ENCODE peak calls at places on chromosomes 1 and 21, in eight cellular contexts. O is GM12878, V is ascending aorta, B is psoas muscle, W is GM23248, T is ovary, Q is A549, Y is heart right ventricle. A is an unnamed sample.

GRCh38 chr21:42366292-42367010 is at the start of gene TFF1:
- DNase-seq in B (no peak), Q (peak), V (no peak), Y (no peak), O (no peak), T (no peak), W (peak), A (no peak)

GRCh38 chr1:233412812-233413211 is 85.3 kb downstream of the MAP3K21 start:
- DNase-seq in W (peak), V (no peak), Q (no peak), O (no peak), B (no peak), T (no peak), Y (no peak), A (no peak)

GRCh38 chr21:23968722-23969647 is 1638.3 kb downstream of the MRPL39 start:
- DNase-seq in Q (peak), V (no peak), O (peak), T (no peak), B (no peak), Y (no peak), W (peak), A (no peak)

GRCh38 chr1:156752843-156753486 is 1.5 kb upstream of the HDGF start:
- DNase-seq in Q (peak), Y (no peak), W (peak), O (no peak), B (no peak), T (no peak), V (no peak), A (no peak)

GRCh38 chr1:187091666-187092065 is 262.9 kb downstream of the PLA2G4A start:
- DNase-seq in O (no peak), Y (no peak), T (no peak), W (peak), B (no peak), V (no peak), Q (peak), A (no peak)

GRCh38 chr1:30366914-30367313 is 356.5 kb downstream of the MATN1 start:
- DNase-seq in B (no peak), Q (no peak), Y (no peak), V (no peak), W (no peak), O (no peak), T (no peak), A (peak)

GRCh38 chr1:24910751-24911650 is 19.1 kb downstream of the RUNX3 start:
- DNase-seq in T (no peak), B (peak), Y (no peak), W (no peak), V (peak), Q (peak), O (no peak), A (no peak)

GRCh38 chr1:77824083-77824482 is 44.6 kb downstream of the MIGA1 start:
- DNase-seq in W (peak), Y (no peak), B (no peak), Q (peak), O (no peak), V (no peak), T (no peak), A (peak)

GRCh38 chr1:31885851-31886250 is 52.3 kb downstream of the PTP4A2 start:
- DNase-seq in Y (no peak), B (no peak), V (no peak), O (no peak), Q (no peak), W (no peak), T (no peak), A (no peak)

GRCh38 chr21:37644666-37645065 is 271.6 kb downstream of the KCNJ6 start:
- DNase-seq in T (no peak), B (no peak), V (no peak), Q (no peak), W (no peak), Y (peak), O (no peak), A (no peak)

GRCh38 chr1:246162560-246162959 is 344.5 kb downstream of the SMYD3 start:
- DNase-seq in W (no peak), Y (no peak), B (no peak), Q (no peak), O (no peak), V (no peak), T (no peak), A (no peak)

GRCh38 chr1:88943221-88943620 is 49.2 kb downstream of the KYAT3 start:
- DNase-seq in W (no peak), Y (no peak), B (no peak), O (no peak), Q (no peak), T (no peak), V (no peak), A (no peak)

GRCh38 chr1:39633422-39633821 is 6.0 kb downstream of the HEYL start:
- DNase-seq in Y (no peak), B (no peak), O (no peak), W (no peak), T (no peak), V (no peak), Q (no peak), A (no peak)
- H3K27ac ChIP-seq in Y (peak), B (no peak), O (no peak), W (no peak), T (no peak), V (peak), Q (no peak), A (no peak)

GRCh38 chr21:38848187-38848609 is 42.5 kb downstream of the ETS2 start:
- DNase-seq in O (no peak), W (peak), V (no peak), T (no peak), Q (no peak), B (no peak), Y (peak), A (no peak)
- H3K27ac ChIP-seq in O (no peak), W (no peak), V (no peak), T (no peak), Q (peak), B (peak), Y (peak), A (no peak)

GRCh38 chr1:61049850-61050540 is 32.4 kb upstream of the NFIA start:
- DNase-seq in T (peak), W (peak), Y (peak), V (peak), Q (peak), B (peak), O (no peak), A (peak)
- H3K27ac ChIP-seq in T (peak), W (no peak), Y (peak), V (peak), Q (peak), B (peak), O (no peak), A (peak)

GRCh38 chr1:51235611-51236547 is at the start of gene RNF11:
- DNase-seq in V (peak), Q (peak), B (peak), Y (peak), W (peak), O (peak), T (peak), A (peak)

GRCh38 chr1:51237714-51238403 is 1.8 kb downstream of the RNF11 start:
- DNase-seq in V (no peak), O (no peak), Y (no peak), B (no peak), T (no peak), W (peak), Q (no peak), A (no peak)

GRCh38 chr1:51236548-51237312 is 657 bp downstream of the RNF11 start:
- DNase-seq in Y (peak), T (peak), W (peak), Q (no peak), B (peak), O (no peak), V (no peak), A (no peak)

GRCh38 chr1:51234721-51235425 is 1.2 kb upstream of the RNF11 start:
- DNase-seq in W (peak), Q (peak), B (peak), V (no peak), T (peak), Y (peak), O (peak), A (no peak)

DNA sequence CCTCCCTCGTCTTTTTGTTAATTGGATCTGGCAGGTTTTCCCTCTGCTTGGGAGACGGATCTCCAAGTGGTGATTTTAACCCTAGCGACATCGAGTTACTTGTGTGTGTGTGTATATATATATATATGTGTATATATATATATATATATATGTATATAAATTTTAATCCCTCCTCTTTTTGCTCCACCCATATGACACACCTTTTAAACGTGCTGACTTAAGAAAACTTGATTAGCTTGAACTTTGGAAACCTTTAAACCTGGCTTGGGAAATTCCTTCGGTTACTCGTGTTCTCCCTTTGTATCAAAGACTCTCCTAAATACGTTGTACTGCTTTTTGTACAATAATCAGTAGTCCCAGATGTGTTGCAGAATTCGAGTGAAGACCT is 1.2 kb downstream of the RNF11 start:
- DNase-seq in B (no peak), O (no peak), Q (no peak), T (no peak), W (no peak), V (no peak), Y (no peak), A (no peak)
- H3K27ac ChIP-seq in B (peak), O (no peak), Q (peak), T (peak), W (peak), V (peak), Y (peak), A (peak)

GRCh38 chr1:15417365-15417934 is 7.8 kb downstream of the EFHD2 start:
- DNase-seq in O (no peak), T (no peak), Y (no peak), W (peak), Q (peak), B (no peak), V (no peak), A (no peak)
- H3K27ac ChIP-seq in O (peak), T (no peak), Y (peak), W (no peak), Q (peak), B (peak), V (no peak), A (no peak)

DNA sequence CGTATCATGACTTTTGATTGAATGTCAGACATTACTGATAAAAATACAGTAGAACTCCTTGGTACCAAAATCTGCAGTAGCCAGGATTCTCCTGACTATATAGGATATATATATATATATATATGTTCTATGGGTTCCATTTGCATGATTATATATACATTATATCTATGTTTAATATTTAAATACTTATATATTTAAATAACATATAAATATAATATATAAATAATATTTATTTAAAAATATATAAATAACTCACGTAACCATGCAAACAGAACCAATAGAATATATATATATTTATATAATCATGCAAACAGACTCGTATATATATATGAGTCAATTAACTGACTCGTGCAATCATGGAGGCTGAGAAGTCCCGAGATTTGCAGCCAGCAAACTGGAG is 278.8 kb upstream of the PLXNA2 start:
- DNase-seq in V (no peak), Q (no peak), W (no peak), O (no peak), T (no peak), B (no peak), Y (no peak), A (no peak)
- H3K27ac ChIP-seq in V (no peak), Q (no peak), W (no peak), O (no peak), T (no peak), B (no peak), Y (no peak), A (no peak)

GRCh38 chr1:164703971-164704411 is 145.0 kb downstream of the PBX1 start:
- DNase-seq in Q (no peak), T (no peak), B (no peak), O (no peak), Y (no peak), W (no peak), V (no peak), A (no peak)
- H3K27ac ChIP-seq in Q (peak), T (no peak), B (peak), O (no peak), Y (no peak), W (no peak), V (no peak), A (no peak)

DNA sequence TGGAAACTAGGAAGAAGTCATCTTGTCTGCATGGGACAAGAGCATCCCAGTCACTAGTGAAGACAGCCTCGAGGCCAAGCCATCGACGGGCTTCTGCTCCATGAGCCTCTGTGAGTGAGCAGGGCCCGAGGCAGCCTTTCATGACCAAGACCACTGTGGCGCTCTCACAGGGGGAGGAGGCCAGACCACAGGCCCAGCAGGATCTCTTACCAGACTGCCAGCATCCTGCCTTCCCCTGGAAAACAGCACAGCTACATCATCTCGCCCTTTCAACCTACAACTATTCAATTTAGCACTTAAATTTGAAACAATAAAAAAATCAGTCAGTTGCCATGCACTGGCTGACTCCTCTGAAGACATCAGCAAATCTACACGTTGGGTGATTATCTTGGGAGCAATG is 85.4 kb downstream of the HSF2BP start:
- DNase-seq in B (no peak), W (no peak), T (no peak), V (no peak), O (no peak), Q (no peak), Y (no peak), A (no peak)
- H3K27ac ChIP-seq in B (no peak), W (no peak), T (no peak), V (peak), O (no peak), Q (peak), Y (no peak), A (no peak)

GRCh38 chr1:173590557-173590956 is 12.3 kb downstream of the SLC9C2 start:
- DNase-seq in O (no peak), V (no peak), Q (peak), W (peak), T (no peak), B (no peak), Y (no peak), A (no peak)
- H3K27ac ChIP-seq in O (no peak), V (no peak), Q (peak), W (no peak), T (no peak), B (no peak), Y (no peak), A (no peak)

A was measured in HCT116.